ENCODE peak calls at places on chromosomes 4 and X, in ten cellular contexts. H is ovary; D is stimulated activated CD4-positive, alpha-beta T cell treated with anti-CD3 and anti-CD28 coated beads, Interleukin-4, amount 100 ng/mL, for 24 hours; R is AG09319; O is endodermal cell; F is H7; S is activated CD4-positive, alpha-beta T cell treated with anti-CD3 and anti-CD28 coated beads for 24 hours; K is cerebellar cortex; Y is SK-N-MC; I is activated T-cell treated with anti-CD3 and anti-CD28 coated beads for 24 hours. Q is an unnamed sample.

GRCh38 chr4:37951465-37952352 is 8.5 kb upstream of the PTTG2 start:
- DNase-seq in S (no peak), I (no peak), R (no peak), K (no peak), Y (no peak), D (no peak), H (no peak), F (no peak), O (no peak), Q (no peak)

GRCh38 chrX:13092455-13092941 is 48.1 kb upstream of the FAM9C start:
- DNase-seq in D (peak), O (no peak), S (peak), R (no peak), I (peak), F (no peak), Y (no peak), H (no peak), K (no peak), Q (no peak)

GRCh38 chr4:52869196-52869595 is 7.1 kb downstream of the RASL11B start:
- DNase-seq in F (peak), R (peak), H (peak), Y (no peak), D (no peak), K (no peak), O (no peak), S (no peak), I (no peak), Q (no peak)

GRCh38 chrX:19795289-19795688 is 92.1 kb downstream of the SH3KBP1 start:
- DNase-seq in S (no peak), D (no peak), Y (no peak), O (no peak), K (no peak), H (no peak), F (no peak), R (no peak), I (no peak), Q (no peak)

GRCh38 chr4:77040265-77040664 is 35.5 kb downstream of the CCNI start:
- DNase-seq in K (no peak), R (no peak), H (no peak), I (no peak), D (no peak), S (no peak), Y (no peak), F (no peak), O (no peak), Q (no peak)

GRCh38 chr4:128880662-128881061 is 71.2 kb downstream of the JADE1 start:
- DNase-seq in F (no peak), S (no peak), O (no peak), K (no peak), R (no peak), I (no peak), H (no peak), D (no peak), Y (no peak), Q (no peak)

GRCh38 chrX:149540133-149540620 is 635 bp upstream of the EOLA1 start:
- DNase-seq in Y (peak), O (peak), S (peak), D (peak), K (peak), H (peak), R (peak), F (peak), I (peak), Q (peak)

GRCh38 chr4:161256172-161256571 is 907.6 kb downstream of the FSTL5 start:
- DNase-seq in H (no peak), F (no peak), K (no peak), Y (no peak), D (no peak), I (no peak), R (no peak), O (no peak), S (no peak), Q (peak)

GRCh38 chr4:180542445-180543100 is 1700.6 kb upstream of the TENM3 start:
- DNase-seq in S (no peak), Y (peak), K (no peak), R (peak), D (no peak), H (no peak), O (no peak), F (no peak), I (no peak), Q (no peak)